ENCODE peak calls at places on chromosomes 13 and 19, in five cellular contexts. L, T, J, A and D are unnamed samples.

GRCh38 chr19:42023943-42024260 is 29.9 kb upstream of the ATP1A3 start:
- DNase-seq in J (no peak), L (no peak), T (no peak), A (no peak), D (no peak)

GRCh38 chr13:79491715-79492114 is 10.8 kb downstream of the NDFIP2 start:
- DNase-seq in J (no peak), L (no peak), T (no peak), A (no peak), D (no peak)

GRCh38 chr19:42284641-42285341 is 15.7 kb downstream of the CIC start:
- DNase-seq in T (no peak), J (no peak), L (no peak), A (peak; percentile 79), D (no peak)

GRCh38 chr13:99417821-99418662 is 83.2 kb upstream of the TM9SF2 start:
- DNase-seq in L (peak; percentile 20), T (no peak), J (peak; percentile 13), A (no peak), D (peak; percentile 28)

GRCh38 chr13:43918636-43919035 is 38.9 kb downstream of the LACC1 start:
- DNase-seq in L (no peak), A (no peak), T (no peak), J (no peak), D (no peak)

GRCh38 chr19:44637390-44637764 is 6.3 kb upstream of the PVR start:
- DNase-seq in L (no peak), A (no peak), J (no peak), T (no peak), D (no peak)

GRCh38 chr13:112248406-112248760 is 127.8 kb upstream of the SPACA7 start:
- DNase-seq in L (no peak), A (no peak), J (no peak), T (no peak), D (peak; percentile 34)

GRCh38 chr19:7488736-7489353 is at the start of gene PEX11G:
- DNase-seq in T (no peak), A (peak; percentile 95), J (peak; percentile 92), L (peak; percentile 96), D (peak; percentile 93)

GRCh38 chr19:43460362-43461016 is 4.9 kb downstream of the LYPD3 start:
- DNase-seq in L (no peak), J (no peak), A (no peak), T (peak; percentile 35), D (no peak)

GRCh38 chr13:91722267-91722884 is 324.0 kb downstream of the GPC5 start:
- DNase-seq in J (no peak), L (no peak), A (no peak), T (no peak), D (no peak)

GRCh38 chr19:53132231-53132991 is at the start of gene ZNF415:
- DNase-seq in A (peak; percentile 88), J (peak; percentile 72), T (no peak), L (peak; percentile 81), D (peak; percentile 64)

GRCh38 chr13:72379581-72379980 is 347.8 kb downstream of the MZT1 start:
- DNase-seq in A (no peak), L (no peak), T (no peak), J (no peak), D (no peak)

GRCh38 chr13:111049791-111050538 is 65.1 kb upstream of the ARHGEF7 start:
- DNase-seq in A (no peak), J (no peak), T (no peak), L (peak; percentile 35), D (no peak)

GRCh38 chr13:31045621-31046081 is 113.2 kb downstream of the TEX26 start:
- DNase-seq in J (peak; percentile 92), A (peak; percentile 70), L (peak; percentile 69), T (peak; percentile 69), D (no peak)

GRCh38 chr19:31444931-31445330 is 95.7 kb upstream of the TSHZ3 start:
- DNase-seq in J (no peak), T (no peak), L (no peak), A (no peak), D (no peak)

GRCh38 chr13:52892925-52893324 is 44.5 kb upstream of the PCDH8 start:
- DNase-seq in T (no peak), L (peak; percentile 31), J (no peak), A (no peak), D (no peak)

GRCh38 chr19:3108775-3109174 is 14.6 kb downstream of the GNA11 start:
- DNase-seq in L (peak; percentile 69), J (peak; percentile 58), A (no peak), T (peak; percentile 52), D (peak; percentile 80)

GRCh38 chr13:19089315-19089714 is 92.3 kb downstream of the TUBA3C start:
- DNase-seq in J (no peak), T (peak; percentile 9), L (no peak), A (no peak), D (no peak)

GRCh38 chr19:39319892-39320168 is 833 bp downstream of the LRFN1 start:
- DNase-seq in A (no peak), T (no peak), L (no peak), J (no peak), D (no peak)

DNA sequence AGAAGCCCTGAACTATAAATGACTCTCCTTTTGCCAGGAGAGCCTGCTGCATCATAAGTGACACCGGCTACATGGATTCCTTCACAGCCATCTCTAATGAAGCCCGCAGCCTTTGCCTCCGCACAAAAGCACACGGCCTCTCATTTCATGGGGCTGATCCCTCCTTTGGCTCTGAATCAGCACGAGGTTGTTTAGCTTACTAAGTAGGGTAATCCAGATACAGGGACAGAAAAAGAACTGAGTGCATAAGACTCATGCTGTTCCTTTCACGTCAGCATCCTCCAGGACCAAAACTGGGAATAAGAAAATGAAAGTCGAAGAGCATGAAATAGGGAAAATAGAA is 136.3 kb downstream of the DCT start:
- DNase-seq in T (no peak), A (no peak), L (no peak), J (no peak), D (no peak)
- TF ChIP-seq POLR2AphosphoS5 in T (no peak), A (peak; percentile 25), L (no peak), J (no peak), D (no peak)

GRCh38 chr19:15701757-15702589 is 25.9 kb upstream of the OR10H2 start:
- DNase-seq in T (peak; percentile 76), A (no peak), L (no peak), J (no peak), D (no peak)

GRCh38 chr19:15696654-15697194 is 23.8 kb downstream of the CYP4F12 start:
- DNase-seq in T (no peak), A (no peak), J (no peak), L (no peak), D (no peak)

GRCh38 chr19:15702590-15702930 is 25.3 kb upstream of the OR10H2 start:
- DNase-seq in T (peak; percentile 83), A (peak; percentile 93), L (peak; percentile 64), J (peak; percentile 50), D (peak; percentile 90)
- TF ChIP-seq EP300 in T (no peak), A (no peak), L (no peak), J (no peak), D (no peak)

GRCh38 chr19:35266149-35266903 is 2.4 kb upstream of the USF2 start:
- DNase-seq in L (no peak), A (no peak), T (no peak), J (peak; percentile 19), D (no peak)
- TF ChIP-seq POLR2AphosphoS5 in L (no peak), A (no peak), T (no peak), J (no peak), D (no peak)

DNA sequence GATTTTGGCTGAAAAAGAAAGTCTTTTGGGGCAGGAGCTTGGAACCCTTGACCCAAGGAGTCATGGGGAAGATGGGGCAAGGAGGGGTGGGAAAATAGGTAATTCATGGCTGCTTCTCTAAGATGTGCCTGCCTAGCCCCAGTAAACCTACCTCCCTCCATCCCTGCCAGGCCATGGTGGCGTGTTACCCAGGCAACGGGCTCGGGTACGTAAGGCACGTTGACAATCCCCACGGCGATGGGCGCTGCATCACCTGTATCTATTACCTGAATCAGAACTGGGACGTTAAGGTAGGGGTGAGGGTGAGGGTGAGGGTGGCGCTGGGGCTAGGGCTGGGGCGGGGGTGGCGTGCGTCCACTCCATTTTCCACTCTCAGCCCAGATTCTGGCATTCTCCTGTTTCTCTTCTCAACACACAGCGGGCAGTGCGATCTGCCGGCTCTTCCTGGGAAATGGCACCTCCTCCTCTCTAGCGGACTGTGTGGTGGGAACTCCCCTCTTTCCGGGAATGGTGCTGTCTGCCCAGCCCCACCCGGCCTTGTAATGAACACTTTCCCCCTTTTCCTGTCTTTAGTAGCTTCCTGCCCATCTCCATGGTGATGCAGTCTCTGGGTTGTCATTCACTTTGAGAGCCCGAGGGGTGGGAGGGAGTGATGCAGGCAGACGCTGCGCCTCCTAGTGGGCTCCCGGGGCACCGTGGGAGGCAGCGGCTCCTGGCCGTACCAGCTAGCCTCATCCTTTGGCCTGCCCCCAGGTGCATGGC is 7.6 kb downstream of the EGLN2 start:
- DNase-seq in T (peak; percentile 66), J (peak; percentile 87), L (peak; percentile 62), A (peak; percentile 92), D (peak; percentile 93)
- TF ChIP-seq EP300 in T (no peak), J (peak; percentile 91), L (no peak), A (no peak), D (no peak)

GRCh38 chr13:84032116-84032515 is 149.8 kb upstream of the SLITRK1 start:
- DNase-seq in A (no peak), T (no peak), J (no peak), L (no peak), D (no peak)
- TF ChIP-seq POLR2AphosphoS5 in A (no peak), T (no peak), J (no peak), L (no peak), D (no peak)

DNA sequence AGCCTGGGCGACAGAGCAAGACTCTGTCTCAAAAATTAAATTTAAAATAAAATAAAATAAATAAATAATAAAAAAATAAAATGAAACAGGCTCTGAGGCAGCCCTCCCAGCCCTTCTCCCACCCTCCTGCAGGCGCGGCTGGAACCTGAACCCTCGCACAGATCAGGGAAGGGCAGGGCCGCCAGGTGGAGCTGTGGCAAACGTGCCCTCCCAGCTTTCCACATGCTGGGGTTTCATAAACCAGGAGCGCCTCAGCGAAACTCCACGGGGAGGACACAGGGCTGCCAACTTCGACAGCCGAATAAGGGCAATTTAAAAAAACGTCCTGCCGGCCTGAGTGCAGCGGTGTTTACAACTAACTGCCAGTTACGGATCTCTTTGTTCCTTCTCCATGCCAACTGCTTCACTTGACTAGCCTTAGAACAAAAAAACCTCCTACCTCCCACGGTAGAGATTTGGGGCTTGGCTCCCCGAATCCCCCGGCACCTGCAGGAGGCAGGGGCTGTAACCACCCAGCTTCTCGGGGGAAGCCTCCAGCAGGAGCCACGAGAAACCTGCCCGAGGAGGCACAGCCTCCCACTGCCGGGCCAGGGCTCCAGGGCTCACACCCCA is 15.9 kb downstream of the ZNF787 start:
- DNase-seq in T (peak; percentile 78), L (peak; percentile 87), J (peak; percentile 94), A (peak; percentile 95), D (peak; percentile 79)
- TF ChIP-seq EP300 in T (no peak), L (no peak), J (no peak), A (no peak), D (no peak)